ENCODE peak calls at places on chromosomes 1 and 21, in nine cellular contexts. J is stimulated activated CD4-positive, alpha-beta T cell treated with anti-CD3 and anti-CD28 coated beads, Interleukin-1b, Interleukin-23, amount 100 ng/mL, for 24 hours; I is iris pigment epithelial cell; H is AG20443; E is NCI-H1092; L is mesenteric fat pad; N is anterior cingulate cortex; Q is islet precursor cell; C is AG04450. Y is an unnamed sample.
A peak's percentile ranks its signal among the peaks of the same experiment; 100 is the strongest.

GRCh38 chr1:219812086-219812485 is 116.3 kb downstream of the SLC30A10 start:
- DNase-seq in J (no peak), I (no peak), H (no peak), E (no peak), L (no peak), N (no peak), Q (no peak), C (no peak), Y (no peak)

GRCh38 chr1:234978397-234979291 is 150.0 kb downstream of the TOMM20 start:
- DNase-seq in J (no peak), I (peak; percentile 91), H (no peak), E (no peak), L (no peak), N (no peak), Q (no peak), C (no peak), Y (peak; percentile 78)

GRCh38 chr1:26094677-26095383 is 16.8 kb upstream of the PDIK1L start:
- DNase-seq in J (no peak), I (no peak), H (peak; percentile 46), E (peak; percentile 17), L (peak; percentile 33), N (no peak), Q (peak; percentile 94), C (no peak), Y (peak; percentile 45)

GRCh38 chr1:169001353-169001752 is 105.1 kb upstream of the ATP1B1 start:
- DNase-seq in J (no peak), I (no peak), H (no peak), E (no peak), L (no peak), N (no peak), Q (no peak), C (no peak), Y (no peak)

GRCh38 chr1:32605711-32606424 is 44.5 kb downstream of the ZBTB8OS start:
- DNase-seq in J (no peak), I (no peak), H (no peak), E (no peak), L (no peak), N (no peak), Q (no peak), C (no peak), Y (no peak)

GRCh38 chr1:31191281-31191680 is 48.4 kb downstream of the NKAIN1 start:
- DNase-seq in J (no peak), I (no peak), H (no peak), E (no peak), L (no peak), N (no peak), Q (no peak), C (no peak), Y (no peak)

GRCh38 chr1:165152727-165153126 is 203.8 kb downstream of the LMX1A start:
- DNase-seq in J (no peak), I (no peak), H (peak; percentile 10), E (peak; percentile 58), L (no peak), N (no peak), Q (peak; percentile 81), C (no peak), Y (peak; percentile 28)

GRCh38 chr1:206739411-206740076 is 31.0 kb upstream of the IL19 start:
- DNase-seq in J (no peak), I (peak; percentile 29), H (no peak), E (no peak), L (no peak), N (no peak), Q (peak; percentile 79), C (no peak), Y (no peak)

GRCh38 chr1:53460666-53461328 is 1.6 kb downstream of the DMRTB1 start:
- DNase-seq in J (no peak), I (no peak), H (no peak), E (no peak), L (peak; percentile 82), N (no peak), Q (no peak), C (no peak), Y (no peak)

GRCh38 chr21:15195104-15195503 is 130.3 kb upstream of the NRIP1 start:
- DNase-seq in J (no peak), I (no peak), H (no peak), E (no peak), L (no peak), N (no peak), Q (no peak), C (no peak), Y (no peak)

GRCh38 chr1:181038399-181038873 is 4.7 kb downstream of the MR1 start:
- DNase-seq in J (no peak), I (peak; percentile 67), H (peak; percentile 78), E (peak; percentile 77), L (no peak), N (no peak), Q (peak; percentile 82), C (no peak), Y (peak; percentile 69)

GRCh38 chr1:214801191-214801590 is 198.2 kb downstream of the CENPF start:
- DNase-seq in J (no peak), I (no peak), H (peak; percentile 17), E (no peak), L (no peak), N (no peak), Q (no peak), C (no peak), Y (no peak)

GRCh38 chr1:186763107-186763506 is 65.6 kb upstream of the PLA2G4A start:
- DNase-seq in J (no peak), I (peak; percentile 78), H (no peak), E (no peak), L (no peak), N (no peak), Q (no peak), C (peak; percentile 20), Y (no peak)

GRCh38 chr1:24074817-24075725 is 36.9 kb downstream of the MYOM3 start:
- DNase-seq in J (no peak), I (no peak), H (no peak), E (no peak), L (no peak), N (no peak), Q (no peak), C (no peak), Y (no peak)

GRCh38 chr1:38690790-38691189 is 168.8 kb downstream of the RRAGC start:
- DNase-seq in J (no peak), I (peak; percentile 8), H (no peak), E (no peak), L (no peak), N (no peak), Q (peak; percentile 39), C (no peak), Y (no peak)

GRCh38 chr1:94554611-94555010 is 13.1 kb upstream of the F3 start:
- DNase-seq in J (no peak), I (no peak), H (no peak), E (no peak), L (no peak), N (no peak), Q (peak; percentile 87), C (no peak), Y (no peak)

GRCh38 chr1:180928272-180929230 is 15.9 kb downstream of the KIAA1614 start:
- DNase-seq in J (no peak), I (no peak), H (no peak), E (peak; percentile 77), L (no peak), N (no peak), Q (no peak), C (no peak), Y (no peak)

GRCh38 chr1:67555487-67556296 is 125.5 kb upstream of the SERBP1 start:
- DNase-seq in J (no peak), I (no peak), H (no peak), E (no peak), L (no peak), N (no peak), Q (peak; percentile 93), C (no peak), Y (no peak)

GRCh38 chr1:204260601-204261197 is 46.9 kb upstream of the GOLT1A start:
- DNase-seq in J (no peak), I (no peak), H (no peak), E (no peak), L (no peak), N (no peak), Q (no peak), C (no peak), Y (no peak)

GRCh38 chr1:209611771-209612570 is 28.5 kb downstream of the CAMK1G start:
- DNase-seq in J (no peak), I (no peak), H (no peak), E (no peak), L (no peak), N (no peak), Q (no peak), C (no peak), Y (no peak)

GRCh38 chr1:47651311-47652089 is 213.7 kb downstream of the FOXD2 start:
- DNase-seq in J (no peak), I (no peak), H (no peak), E (no peak), L (peak; percentile 45), N (no peak), Q (peak; percentile 45), C (no peak), Y (peak; percentile 41)

GRCh38 chr21:25733859-25734653 is 648 bp downstream of the ATP5PF start:
- DNase-seq in J (peak; percentile 15), I (peak; percentile 57), H (peak; percentile 20), E (no peak), L (no peak), N (no peak), Q (no peak), C (peak; percentile 1), Y (peak; percentile 63)

GRCh38 chr1:217562229-217562878 is 68.5 kb downstream of the GPATCH2 start:
- DNase-seq in J (no peak), I (peak; percentile 86), H (peak; percentile 62), E (no peak), L (no peak), N (no peak), Q (no peak), C (peak; percentile 53), Y (no peak)

GRCh38 chr1:21294266-21295058 is 4.2 kb upstream of the ECE1 start:
- DNase-seq in J (peak; percentile 83), I (peak; percentile 40), H (peak; percentile 35), E (no peak), L (no peak), N (no peak), Q (no peak), C (no peak), Y (no peak)

GRCh38 chr1:169200319-169200718 is 93.8 kb downstream of the ATP1B1 start:
- DNase-seq in J (no peak), I (no peak), H (no peak), E (no peak), L (no peak), N (no peak), Q (no peak), C (no peak), Y (no peak)

GRCh38 chr1:114668784-114669561 is 876 bp downstream of the DENND2C start:
- DNase-seq in J (no peak), I (peak; percentile 13), H (peak; percentile 49), E (no peak), L (no peak), N (no peak), Q (no peak), C (no peak), Y (peak; percentile 18)

GRCh38 chr1:173527151-173527826 is 50.2 kb downstream of the PRDX6 start:
- DNase-seq in J (no peak), I (peak; percentile 91), H (no peak), E (no peak), L (no peak), N (no peak), Q (no peak), C (no peak), Y (peak; percentile 72)

GRCh38 chr1:206029484-206029883 is 5.8 kb upstream of the CTSE start:
- DNase-seq in J (no peak), I (peak; percentile 70), H (peak; percentile 53), E (no peak), L (no peak), N (no peak), Q (no peak), C (no peak), Y (peak; percentile 68)

GRCh38 chr1:168618351-168618750 is 41.9 kb downstream of the XCL1 start:
- DNase-seq in J (no peak), I (no peak), H (no peak), E (no peak), L (no peak), N (no peak), Q (no peak), C (no peak), Y (no peak)

GRCh38 chr21:30813174-30813573 is at the start of gene KRTAP8-1:
- DNase-seq in J (no peak), I (no peak), H (no peak), E (no peak), L (no peak), N (no peak), Q (no peak), C (no peak), Y (no peak)

GRCh38 chr21:46128106-46128982 is 27.0 kb downstream of the FTCD start:
- DNase-seq in J (no peak), I (no peak), H (no peak), E (no peak), L (peak; percentile 71), N (no peak), Q (peak; percentile 63), C (no peak), Y (no peak)

Y was measured in hepatocyte.